ENCODE peak calls at places on chromosomes 6 and 20, in six cellular contexts. One of them, this sample, is unnamed. For H3K9me2, the result is how much of the 10 kb centered on the place peaks cover.

GRCh38 chr6:150451767-150452641 is 83.2 kb downstream of the IYD start:
- DNase-seq in GM23248: no peak
- DNase-seq in hepatocyte: no peak
- DNase-seq in PC-3: no peak
- DNase-seq in Karpas-422: no peak
- DNase-seq in MM.1S: no peak
- DNase-seq in this sample: no peak

GRCh38 chr6:149761438-149761837 is 11.9 kb downstream of the PCMT1 start:
- DNase-seq in hepatocyte: no peak
- DNase-seq in Karpas-422: no peak
- DNase-seq in PC-3: no peak
- DNase-seq in GM23248: no peak
- DNase-seq in MM.1S: peak
- DNase-seq in this sample: no peak

GRCh38 chr20:20219016-20219415 is 148.9 kb upstream of the INSM1 start:
- DNase-seq in MM.1S: no peak
- DNase-seq in GM23248: no peak
- DNase-seq in PC-3: no peak
- DNase-seq in hepatocyte: no peak
- DNase-seq in Karpas-422: no peak
- DNase-seq in this sample: no peak

GRCh38 chr6:138035070-138035469 is 72.1 kb downstream of the PERP start:
- DNase-seq in hepatocyte: no peak
- DNase-seq in Karpas-422: no peak
- DNase-seq in MM.1S: peak
- DNase-seq in GM23248: no peak
- DNase-seq in PC-3: peak
- DNase-seq in this sample: no peak

GRCh38 chr6:135021310-135022049 is 33.1 kb downstream of the HBS1L start:
- DNase-seq in PC-3: no peak
- DNase-seq in MM.1S: peak
- DNase-seq in Karpas-422: no peak
- DNase-seq in GM23248: no peak
- DNase-seq in hepatocyte: no peak
- DNase-seq in this sample: no peak

GRCh38 chr6:118755941-118756646 is 104.7 kb upstream of the CEP85L start:
- DNase-seq in MM.1S: no peak
- DNase-seq in PC-3: no peak
- DNase-seq in GM23248: no peak
- DNase-seq in Karpas-422: no peak
- DNase-seq in hepatocyte: no peak
- DNase-seq in this sample: no peak

GRCh38 chr6:131003419-131004386 is 59.3 kb downstream of the EPB41L2 start:
- DNase-seq in PC-3: no peak
- DNase-seq in GM23248: no peak
- DNase-seq in MM.1S: no peak
- DNase-seq in Karpas-422: no peak
- DNase-seq in hepatocyte: no peak
- DNase-seq in this sample: no peak

GRCh38 chr20:50338479-50339195 is 148.0 kb downstream of the CEBPB start:
- DNase-seq in MM.1S: peak
- DNase-seq in hepatocyte: no peak
- DNase-seq in GM23248: peak
- DNase-seq in Karpas-422: peak
- DNase-seq in PC-3: no peak
- DNase-seq in this sample: peak

GRCh38 chr20:25695532-25696383 is 895 bp downstream of the ZNF337 start:
- DNase-seq in hepatocyte: peak
- DNase-seq in GM23248: peak
- DNase-seq in Karpas-422: peak
- DNase-seq in PC-3: peak
- DNase-seq in MM.1S: no peak
- DNase-seq in this sample: peak

GRCh38 chr6:13303668-13304017 is 24.7 kb downstream of the TBC1D7 start:
- DNase-seq in hepatocyte: peak
- DNase-seq in Karpas-422: no peak
- DNase-seq in MM.1S: peak
- DNase-seq in GM23248: peak
- DNase-seq in PC-3: no peak
- DNase-seq in this sample: no peak

GRCh38 chr6:45650527-45651135 is 272.9 kb upstream of the SUPT3H start:
- DNase-seq in hepatocyte: peak
- DNase-seq in Karpas-422: no peak
- DNase-seq in GM23248: peak
- DNase-seq in PC-3: peak
- DNase-seq in MM.1S: no peak
- DNase-seq in this sample: no peak

GRCh38 chr6:115997990-115998585 is 62.6 kb downstream of the FRK start:
- DNase-seq in PC-3: no peak
- DNase-seq in Karpas-422: no peak
- DNase-seq in hepatocyte: no peak
- DNase-seq in MM.1S: no peak
- DNase-seq in GM23248: no peak
- DNase-seq in this sample: no peak
- H3K9me2 ChIP-seq in PC-3: under half
- H3K9me2 ChIP-seq in Karpas-422: under half
- H3K9me2 ChIP-seq in hepatocyte: under half
- H3K9me2 ChIP-seq in MM.1S: under half
- H3K9me2 ChIP-seq in GM23248: under half
- H3K9me2 ChIP-seq in this sample: under half

GRCh38 chr6:102126488-102126887 is 733.0 kb downstream of the GRIK2 start:
- DNase-seq in hepatocyte: no peak
- DNase-seq in GM23248: no peak
- DNase-seq in Karpas-422: no peak
- DNase-seq in MM.1S: no peak
- DNase-seq in PC-3: no peak
- DNase-seq in this sample: peak

DNA sequence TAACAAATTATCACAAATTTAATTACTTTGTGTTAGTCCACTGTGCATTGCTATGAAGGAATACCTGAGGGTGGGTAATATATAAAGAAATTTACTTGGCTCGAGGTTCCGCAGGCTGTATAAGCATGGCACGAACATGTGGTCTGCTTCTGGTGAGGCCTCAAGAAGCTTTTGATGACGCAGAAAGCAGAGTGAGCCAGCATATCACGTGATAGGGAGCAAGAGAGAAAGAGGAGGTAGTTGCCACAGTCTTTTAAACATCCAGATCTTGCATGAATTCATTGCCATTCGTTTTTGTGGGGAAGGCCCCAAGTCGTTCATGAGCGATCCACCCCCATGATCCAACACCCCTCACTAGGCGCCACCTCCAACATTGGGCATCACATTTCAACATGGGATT is 733.7 kb downstream of the GRIK2 start:
- DNase-seq in Karpas-422: no peak
- DNase-seq in MM.1S: no peak
- DNase-seq in PC-3: no peak
- DNase-seq in hepatocyte: no peak
- DNase-seq in GM23248: no peak
- DNase-seq in this sample: no peak
- H3K9me2 ChIP-seq in Karpas-422: under half
- H3K9me2 ChIP-seq in MM.1S: under half
- H3K9me2 ChIP-seq in PC-3: under half
- H3K9me2 ChIP-seq in hepatocyte: under half
- H3K9me2 ChIP-seq in GM23248: under half
- H3K9me2 ChIP-seq in this sample: under half

DNA sequence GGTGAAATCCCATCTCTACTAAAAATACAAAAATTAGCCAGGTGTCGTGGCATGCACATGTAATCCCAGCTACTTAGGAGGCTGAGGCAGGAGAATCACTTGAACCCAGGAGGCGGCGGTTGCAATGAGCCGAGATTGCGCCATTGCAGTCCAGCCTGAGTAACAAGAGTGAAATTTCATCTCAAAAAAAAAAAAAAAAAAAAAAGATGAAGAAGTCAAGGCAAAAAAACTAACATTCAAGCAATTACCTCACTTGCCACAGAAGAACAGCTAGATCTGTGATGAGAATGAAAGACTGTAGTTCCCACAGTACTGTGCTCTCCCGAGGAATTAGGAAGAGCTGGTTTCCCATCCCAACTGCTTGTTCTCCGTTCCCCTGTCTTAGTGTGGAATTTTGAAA is 144.7 kb upstream of the ECI2 start:
- DNase-seq in GM23248: peak
- DNase-seq in PC-3: no peak
- DNase-seq in Karpas-422: no peak
- DNase-seq in hepatocyte: no peak
- DNase-seq in MM.1S: no peak
- DNase-seq in this sample: no peak
- H3K9me2 ChIP-seq in GM23248: under half
- H3K9me2 ChIP-seq in PC-3: under half
- H3K9me2 ChIP-seq in Karpas-422: under half
- H3K9me2 ChIP-seq in hepatocyte: under half
- H3K9me2 ChIP-seq in MM.1S: under half
- H3K9me2 ChIP-seq in this sample: under half

DNA sequence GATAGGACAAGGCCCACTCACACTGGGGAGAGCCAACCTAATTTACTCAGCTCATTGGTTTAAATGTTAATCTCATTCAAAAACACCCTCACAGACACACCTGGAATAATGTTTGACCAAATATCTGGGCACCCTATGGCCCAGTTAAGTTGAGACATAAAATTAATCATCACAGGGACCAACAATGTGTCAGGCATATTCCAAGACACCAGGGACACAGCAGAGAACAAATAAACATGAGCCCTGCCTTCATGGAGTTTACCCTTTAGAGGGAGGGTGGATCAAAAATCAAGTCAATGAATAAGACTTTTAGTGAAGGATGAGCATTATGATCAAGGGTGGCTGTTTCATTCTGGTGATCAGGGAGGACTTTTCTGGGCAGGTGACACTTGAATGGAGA is 98.7 kb upstream of the CHD6 start:
- DNase-seq in hepatocyte: no peak
- DNase-seq in PC-3: no peak
- DNase-seq in GM23248: no peak
- DNase-seq in MM.1S: no peak
- DNase-seq in Karpas-422: no peak
- DNase-seq in this sample: no peak
- H3K9me2 ChIP-seq in hepatocyte: under half
- H3K9me2 ChIP-seq in PC-3: under half
- H3K9me2 ChIP-seq in GM23248: under half
- H3K9me2 ChIP-seq in MM.1S: under half
- H3K9me2 ChIP-seq in Karpas-422: under half
- H3K9me2 ChIP-seq in this sample: under half

GRCh38 chr6:123770247-123770949 is 33.3 kb upstream of the NKAIN2 start:
- DNase-seq in PC-3: no peak
- DNase-seq in Karpas-422: no peak
- DNase-seq in GM23248: no peak
- DNase-seq in hepatocyte: no peak
- DNase-seq in MM.1S: peak
- DNase-seq in this sample: no peak
- H3K9me2 ChIP-seq in PC-3: under half
- H3K9me2 ChIP-seq in Karpas-422: under half
- H3K9me2 ChIP-seq in GM23248: under half
- H3K9me2 ChIP-seq in hepatocyte: under half
- H3K9me2 ChIP-seq in MM.1S: under half
- H3K9me2 ChIP-seq in this sample: under half